ENCODE peak calls at places on chromosome 6, in four cellular contexts. One of them, this sample, is unnamed.

GRCh38 chr6:5261545-5262109 is 314 bp downstream of the FARS2 start:
- DNase-seq in A549: no peak
- DNase-seq in ovary: no peak
- DNase-seq in transverse colon: no peak
- DNase-seq in this sample: no peak

GRCh38 chr6:7050911-7051779 is 56.6 kb upstream of the RREB1 start:
- DNase-seq in A549: peak
- DNase-seq in ovary: peak
- DNase-seq in transverse colon: peak
- DNase-seq in this sample: peak

GRCh38 chr6:144395014-144395413 is 109.9 kb downstream of the UTRN start:
- DNase-seq in A549: no peak
- DNase-seq in ovary: no peak
- DNase-seq in transverse colon: no peak
- DNase-seq in this sample: no peak

GRCh38 chr6:45314146-45314545 is 14.0 kb upstream of the RUNX2 start:
- DNase-seq in A549: no peak
- DNase-seq in ovary: no peak
- DNase-seq in transverse colon: no peak
- DNase-seq in this sample: no peak

GRCh38 chr6:122322824-122323223 is 76.6 kb upstream of the HSF2 start:
- DNase-seq in A549: no peak
- DNase-seq in ovary: no peak
- DNase-seq in transverse colon: no peak
- DNase-seq in this sample: no peak

GRCh38 chr6:6686176-6686575 is 97.7 kb downstream of the LY86 start:
- DNase-seq in A549: no peak
- DNase-seq in ovary: no peak
- DNase-seq in transverse colon: no peak
- DNase-seq in this sample: no peak

GRCh38 chr6:115001726-115002436 is 659.1 kb upstream of the HS3ST5 start:
- DNase-seq in A549: peak
- DNase-seq in ovary: no peak
- DNase-seq in transverse colon: no peak
- DNase-seq in this sample: no peak

GRCh38 chr6:19833947-19834346 is 3.2 kb upstream of the ID4 start:
- DNase-seq in A549: no peak
- DNase-seq in ovary: no peak
- DNase-seq in transverse colon: no peak
- DNase-seq in this sample: no peak

GRCh38 chr6:170030284-170031095 is 260.4 kb downstream of the DLL1 start:
- DNase-seq in A549: no peak
- DNase-seq in ovary: no peak
- DNase-seq in transverse colon: no peak
- DNase-seq in this sample: no peak

GRCh38 chr6:123589973-123590372 is 46.8 kb downstream of the TRDN start:
- DNase-seq in A549: no peak
- DNase-seq in ovary: no peak
- DNase-seq in transverse colon: no peak
- DNase-seq in this sample: no peak

GRCh38 chr6:33744895-33745546 is 1.7 kb downstream of the IP6K3 start:
- DNase-seq in A549: no peak
- DNase-seq in ovary: no peak
- DNase-seq in transverse colon: peak
- DNase-seq in this sample: no peak

GRCh38 chr6:162217811-162218450 is 509.6 kb downstream of the PRKN start:
- DNase-seq in A549: no peak
- DNase-seq in ovary: no peak
- DNase-seq in transverse colon: no peak
- DNase-seq in this sample: no peak

GRCh38 chr6:134720353-134721094 is 229.4 kb downstream of the ALDH8A1 start:
- DNase-seq in A549: no peak
- DNase-seq in ovary: no peak
- DNase-seq in transverse colon: no peak
- DNase-seq in this sample: no peak

GRCh38 chr6:104843196-104843595 is 16.5 kb downstream of the HACE1 start:
- DNase-seq in A549: no peak
- DNase-seq in ovary: no peak
- DNase-seq in transverse colon: no peak
- DNase-seq in this sample: no peak

DNA sequence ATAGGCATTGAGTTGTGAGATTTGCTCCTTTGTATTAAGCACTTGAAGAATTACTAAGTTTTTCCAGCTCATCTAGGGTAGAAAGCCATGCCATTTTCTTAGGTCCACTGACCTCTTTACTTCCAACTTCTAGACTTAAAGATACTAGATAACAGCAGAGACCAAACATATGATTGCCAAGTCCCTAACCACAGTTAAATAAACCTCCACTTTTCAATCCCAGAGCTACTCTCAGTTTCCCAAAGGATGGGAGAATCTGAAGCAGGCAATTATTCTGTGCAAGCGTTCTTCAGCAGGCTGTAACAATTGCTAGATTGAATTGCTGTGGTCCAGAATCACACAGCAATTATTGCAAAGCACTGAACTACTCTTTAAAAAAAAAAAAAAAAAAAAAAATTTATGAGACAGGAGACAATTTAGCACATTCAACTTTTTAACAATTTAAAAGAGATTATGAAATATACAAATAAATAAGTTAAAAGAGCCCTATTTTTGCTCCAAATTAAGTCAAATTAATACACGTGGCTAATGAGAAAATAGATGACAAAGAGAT is 104.0 kb upstream of the PRSS16 start:
- DNase-seq in A549: no peak
- DNase-seq in ovary: no peak
- DNase-seq in transverse colon: no peak
- DNase-seq in this sample: no peak
- TF ChIP-seq POLR2A in A549: no peak
- TF ChIP-seq POLR2A in ovary: no peak
- TF ChIP-seq POLR2A in transverse colon: no peak
- TF ChIP-seq POLR2A in this sample: no peak

GRCh38 chr6:15265787-15266186 is 19.9 kb downstream of the JARID2 start:
- DNase-seq in A549: no peak
- DNase-seq in ovary: no peak
- DNase-seq in transverse colon: no peak
- DNase-seq in this sample: no peak

GRCh38 chr6:15264412-15264811 is 18.5 kb downstream of the JARID2 start:
- DNase-seq in A549: no peak
- DNase-seq in ovary: no peak
- DNase-seq in transverse colon: no peak
- DNase-seq in this sample: no peak

GRCh38 chr6:15266423-15266996 is 20.6 kb downstream of the JARID2 start:
- DNase-seq in A549: no peak
- DNase-seq in ovary: no peak
- DNase-seq in transverse colon: no peak
- DNase-seq in this sample: no peak

GRCh38 chr6:15263780-15264374 is 18.0 kb downstream of the JARID2 start:
- DNase-seq in A549: no peak
- DNase-seq in ovary: no peak
- DNase-seq in transverse colon: no peak
- DNase-seq in this sample: no peak

GRCh38 chr6:15264902-15265761 is 19.3 kb downstream of the JARID2 start:
- DNase-seq in A549: no peak
- DNase-seq in ovary: no peak
- DNase-seq in transverse colon: no peak
- DNase-seq in this sample: no peak
- H3K27ac ChIP-seq in A549: no peak
- H3K27ac ChIP-seq in ovary: no peak
- H3K27ac ChIP-seq in transverse colon: peak
- H3K27ac ChIP-seq in this sample: no peak

GRCh38 chr6:13006578-13007300 is 290.2 kb downstream of the PHACTR1 start:
- DNase-seq in A549: no peak
- DNase-seq in ovary: no peak
- DNase-seq in transverse colon: no peak
- DNase-seq in this sample: no peak
- TF ChIP-seq POLR2A in A549: no peak
- TF ChIP-seq POLR2A in ovary: no peak
- TF ChIP-seq POLR2A in transverse colon: no peak
- TF ChIP-seq POLR2A in this sample: no peak

GRCh38 chr6:150640556-150641206 is 41.0 kb downstream of the PLEKHG1 start:
- DNase-seq in A549: no peak
- DNase-seq in ovary: no peak
- DNase-seq in transverse colon: no peak
- DNase-seq in this sample: no peak
- H3K27ac ChIP-seq in A549: no peak
- H3K27ac ChIP-seq in ovary: peak
- H3K27ac ChIP-seq in transverse colon: peak
- H3K27ac ChIP-seq in this sample: peak

GRCh38 chr6:63572733-63573139 is 456 bp downstream of the LOC128125822 start:
- DNase-seq in A549: no peak
- DNase-seq in ovary: no peak
- DNase-seq in transverse colon: no peak
- DNase-seq in this sample: no peak

GRCh38 chr6:63571883-63572732 is at the start of the genes LOC128125822 and PTP4A1:
- DNase-seq in A549: peak
- DNase-seq in ovary: peak
- DNase-seq in transverse colon: peak
- DNase-seq in this sample: peak

GRCh38 chr6:63573899-63574553 is 1.7 kb downstream of the LOC128125822 start:
- DNase-seq in A549: peak
- DNase-seq in ovary: no peak
- DNase-seq in transverse colon: peak
- DNase-seq in this sample: peak

GRCh38 chr6:63574554-63574900 is 2.2 kb downstream of the LOC128125822 start:
- DNase-seq in A549: no peak
- DNase-seq in ovary: no peak
- DNase-seq in transverse colon: no peak
- DNase-seq in this sample: no peak

DNA sequence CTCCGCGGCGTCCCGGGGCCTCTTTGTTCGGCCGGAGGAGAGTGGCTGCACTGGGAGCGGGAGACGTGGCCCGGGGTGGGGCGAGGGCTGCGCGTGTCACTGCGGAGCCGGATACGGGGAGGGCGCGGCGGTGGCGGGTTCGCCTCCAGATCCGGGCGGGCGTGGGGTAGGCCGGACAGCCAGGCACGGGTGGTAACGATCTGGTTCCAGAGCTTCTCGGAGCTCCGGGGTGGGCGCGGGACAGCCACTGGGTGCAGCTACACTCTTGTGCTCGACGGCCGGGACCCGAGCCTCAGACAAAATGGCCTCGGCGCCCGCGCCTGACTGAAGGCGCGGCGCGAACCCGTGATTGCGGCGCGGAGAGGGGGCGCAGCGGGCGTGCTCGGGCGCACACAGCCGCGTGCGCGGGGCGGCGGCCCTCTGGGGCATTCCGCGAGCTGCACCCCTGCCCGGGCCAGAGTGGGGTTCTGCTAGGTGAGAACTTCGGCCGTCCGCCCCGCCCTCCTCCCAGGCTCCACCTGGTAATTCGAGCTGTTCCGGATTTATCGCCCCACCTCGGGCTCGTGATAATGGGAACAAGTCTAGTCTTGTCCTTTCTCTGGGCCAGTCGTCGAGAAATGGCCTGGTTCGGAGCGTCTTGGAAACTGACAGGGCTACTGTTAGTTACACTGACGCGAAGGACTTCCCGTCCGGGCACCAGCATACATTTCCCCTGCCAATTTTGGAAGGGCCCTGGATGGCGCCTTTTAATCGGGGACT is 1.0 kb downstream of the LOC128125822 start:
- DNase-seq in A549: peak
- DNase-seq in ovary: peak
- DNase-seq in transverse colon: peak
- DNase-seq in this sample: peak
- TF ChIP-seq POLR2A in A549: peak
- TF ChIP-seq POLR2A in ovary: peak
- TF ChIP-seq POLR2A in transverse colon: peak
- TF ChIP-seq POLR2A in this sample: peak

GRCh38 chr6:74631558-74631957 is 574.3 kb downstream of the COL12A1 start:
- DNase-seq in A549: peak
- DNase-seq in ovary: no peak
- DNase-seq in transverse colon: no peak
- DNase-seq in this sample: no peak
- H3K27ac ChIP-seq in A549: no peak
- H3K27ac ChIP-seq in ovary: no peak
- H3K27ac ChIP-seq in transverse colon: no peak
- H3K27ac ChIP-seq in this sample: no peak

GRCh38 chr6:168886964-168887363 is 366.7 kb downstream of the THBS2 start:
- DNase-seq in A549: no peak
- DNase-seq in ovary: no peak
- DNase-seq in transverse colon: no peak
- DNase-seq in this sample: no peak

GRCh38 chr6:168887621-168888020 is 366.0 kb downstream of the THBS2 start:
- DNase-seq in A549: no peak
- DNase-seq in ovary: no peak
- DNase-seq in transverse colon: no peak
- DNase-seq in this sample: no peak

GRCh38 chr6:168886306-168886854 is 367.3 kb downstream of the THBS2 start:
- DNase-seq in A549: no peak
- DNase-seq in ovary: no peak
- DNase-seq in transverse colon: no peak
- DNase-seq in this sample: no peak

GRCh38 chr6:168888786-168889345 is 364.8 kb downstream of the THBS2 start:
- DNase-seq in A549: no peak
- DNase-seq in ovary: no peak
- DNase-seq in transverse colon: no peak
- DNase-seq in this sample: no peak

DNA sequence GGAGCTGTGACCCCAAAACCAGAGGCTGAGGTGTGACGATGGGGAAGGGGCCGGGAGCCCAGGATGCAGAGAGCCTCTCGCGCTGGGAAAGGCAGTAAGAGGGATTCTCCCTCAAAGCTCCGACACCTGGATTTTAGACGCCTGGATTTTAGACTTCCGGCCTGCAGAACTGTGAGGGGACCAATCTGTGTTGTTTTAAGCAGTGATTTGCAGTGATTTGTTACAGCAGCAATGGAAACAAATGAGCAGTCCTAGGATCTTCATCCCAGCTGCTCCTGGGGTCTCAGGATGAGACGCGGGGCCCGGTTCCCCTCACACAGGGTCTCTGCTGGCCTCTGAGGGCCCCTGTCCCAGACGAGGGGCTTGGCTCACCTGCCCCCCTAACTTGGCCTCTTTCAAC is 365.5 kb downstream of the THBS2 start:
- DNase-seq in A549: no peak
- DNase-seq in ovary: no peak
- DNase-seq in transverse colon: no peak
- DNase-seq in this sample: no peak
- TF ChIP-seq POLR2A in A549: no peak
- TF ChIP-seq POLR2A in ovary: no peak
- TF ChIP-seq POLR2A in transverse colon: no peak
- TF ChIP-seq POLR2A in this sample: no peak